ENCODE peak calls at places on chromosome 12, in five cellular contexts. One of them, this sample, is unnamed.
A peak's percentile ranks its signal among the peaks of the same experiment; 100 is the strongest.

GRCh38 chr12:115336506-115336905 is 652.5 kb upstream of the TBX3 start:
- DNase-seq in tibial nerve: no peak
- DNase-seq in spleen: no peak
- DNase-seq in IMR-90: no peak
- DNase-seq in transverse colon: no peak
- DNase-seq in this sample: no peak

GRCh38 chr12:31204995-31205582 is 120.9 kb downstream of the SINHCAF start:
- DNase-seq in IMR-90: peak; percentile 49
- DNase-seq in spleen: no peak
- DNase-seq in tibial nerve: no peak
- DNase-seq in transverse colon: no peak
- DNase-seq in this sample: no peak

GRCh38 chr12:109162551-109162950 is 46.2 kb downstream of the ACACB start:
- DNase-seq in IMR-90: no peak
- DNase-seq in transverse colon: no peak
- DNase-seq in tibial nerve: no peak
- DNase-seq in spleen: no peak
- DNase-seq in this sample: no peak

GRCh38 chr12:52831251-52831650 is 2.9 kb downstream of the KRT79 start:
- DNase-seq in tibial nerve: no peak
- DNase-seq in spleen: peak; percentile 69
- DNase-seq in transverse colon: no peak
- DNase-seq in IMR-90: no peak
- DNase-seq in this sample: no peak

GRCh38 chr12:131757111-131757510 is 46.2 kb downstream of the SFSWAP start:
- DNase-seq in IMR-90: no peak
- DNase-seq in tibial nerve: no peak
- DNase-seq in transverse colon: no peak
- DNase-seq in spleen: no peak
- DNase-seq in this sample: no peak

GRCh38 chr12:124727244-124727673 is 136.4 kb downstream of the SCARB1 start:
- DNase-seq in spleen: peak; percentile 92
- DNase-seq in tibial nerve: peak; percentile 55
- DNase-seq in transverse colon: peak; percentile 55
- DNase-seq in IMR-90: no peak
- DNase-seq in this sample: peak; percentile 30

GRCh38 chr12:115791331-115791730 is 486.2 kb downstream of the MED13L start:
- DNase-seq in IMR-90: no peak
- DNase-seq in spleen: no peak
- DNase-seq in transverse colon: no peak
- DNase-seq in tibial nerve: no peak
- DNase-seq in this sample: no peak

GRCh38 chr12:98188649-98189048 is 326.7 kb upstream of the TMPO start:
- DNase-seq in IMR-90: no peak
- DNase-seq in tibial nerve: no peak
- DNase-seq in transverse colon: no peak
- DNase-seq in spleen: no peak
- DNase-seq in this sample: no peak

GRCh38 chr12:127926004-127926403 is 341.0 kb upstream of the TMEM132C start:
- DNase-seq in tibial nerve: no peak
- DNase-seq in spleen: no peak
- DNase-seq in IMR-90: no peak
- DNase-seq in transverse colon: peak; percentile 25
- DNase-seq in this sample: no peak

GRCh38 chr12:118874698-118875548 is 106.4 kb upstream of the SRRM4 start:
- DNase-seq in tibial nerve: no peak
- DNase-seq in transverse colon: no peak
- DNase-seq in IMR-90: no peak
- DNase-seq in spleen: no peak
- DNase-seq in this sample: no peak

GRCh38 chr12:22893878-22894277 is 268.9 kb downstream of the ETNK1 start:
- DNase-seq in transverse colon: no peak
- DNase-seq in spleen: no peak
- DNase-seq in IMR-90: no peak
- DNase-seq in tibial nerve: no peak
- DNase-seq in this sample: no peak

GRCh38 chr12:109730306-109731145 is 16.9 kb downstream of the FAM222A start:
- DNase-seq in spleen: peak; percentile 62
- DNase-seq in IMR-90: no peak
- DNase-seq in transverse colon: no peak
- DNase-seq in tibial nerve: peak; percentile 9
- DNase-seq in this sample: no peak

GRCh38 chr12:50322196-50322595 is 38.9 kb upstream of the LIMA1 start:
- DNase-seq in IMR-90: no peak
- DNase-seq in transverse colon: no peak
- DNase-seq in spleen: no peak
- DNase-seq in tibial nerve: no peak
- DNase-seq in this sample: no peak

GRCh38 chr12:177336-177979 is 36.5 kb downstream of the SLC6A12 start:
- DNase-seq in spleen: no peak
- DNase-seq in tibial nerve: no peak
- DNase-seq in IMR-90: no peak
- DNase-seq in transverse colon: no peak
- DNase-seq in this sample: no peak

GRCh38 chr12:52052471-52053186 is 1.4 kb downstream of the NR4A1 start:
- DNase-seq in tibial nerve: no peak
- DNase-seq in transverse colon: peak; percentile 71
- DNase-seq in IMR-90: peak; percentile 47
- DNase-seq in spleen: no peak
- DNase-seq in this sample: no peak

GRCh38 chr12:6229224-6229748 is 29.1 kb downstream of the CD9 start:
- DNase-seq in spleen: no peak
- DNase-seq in IMR-90: no peak
- DNase-seq in tibial nerve: no peak
- DNase-seq in transverse colon: peak; percentile 89
- DNase-seq in this sample: no peak

GRCh38 chr12:76237086-76237701 is 111.0 kb downstream of the BBS10 start:
- DNase-seq in tibial nerve: no peak
- DNase-seq in IMR-90: no peak
- DNase-seq in spleen: no peak
- DNase-seq in transverse colon: no peak
- DNase-seq in this sample: no peak

GRCh38 chr12:100984821-100985220 is 190.2 kb downstream of the ANO4 start:
- DNase-seq in transverse colon: no peak
- DNase-seq in tibial nerve: no peak
- DNase-seq in spleen: no peak
- DNase-seq in IMR-90: no peak
- DNase-seq in this sample: no peak

GRCh38 chr12:114015851-114016250 is 49.7 kb upstream of the RBM19 start:
- DNase-seq in IMR-90: no peak
- DNase-seq in spleen: no peak
- DNase-seq in tibial nerve: no peak
- DNase-seq in transverse colon: no peak
- DNase-seq in this sample: no peak

GRCh38 chr12:51825216-51825615 is 23.3 kb downstream of the FIGNL2 start:
- DNase-seq in spleen: peak; percentile 40
- DNase-seq in IMR-90: no peak
- DNase-seq in transverse colon: no peak
- DNase-seq in tibial nerve: no peak
- DNase-seq in this sample: no peak

GRCh38 chr12:52007982-52008510 is 1.3 kb downstream of the TAMALIN start:
- DNase-seq in transverse colon: no peak
- DNase-seq in spleen: no peak
- DNase-seq in IMR-90: no peak
- DNase-seq in tibial nerve: no peak
- DNase-seq in this sample: no peak

GRCh38 chr12:113800201-113800600 is 165.9 kb downstream of the RBM19 start:
- DNase-seq in IMR-90: no peak
- DNase-seq in transverse colon: no peak
- DNase-seq in tibial nerve: no peak
- DNase-seq in spleen: peak; percentile 54
- DNase-seq in this sample: no peak

GRCh38 chr12:112418596-112419268 is at the start of gene PTPN11:
- DNase-seq in IMR-90: peak; percentile 69
- DNase-seq in spleen: peak; percentile 97
- DNase-seq in tibial nerve: peak; percentile 74
- DNase-seq in transverse colon: peak; percentile 92
- DNase-seq in this sample: peak; percentile 25

GRCh38 chr12:120194534-120195395 is at the start of gene GCN1:
- DNase-seq in tibial nerve: peak; percentile 64
- DNase-seq in transverse colon: peak; percentile 87
- DNase-seq in spleen: peak; percentile 96
- DNase-seq in IMR-90: peak; percentile 78
- DNase-seq in this sample: no peak

GRCh38 chr12:96170328-96170727 is 23.8 kb upstream of the ELK3 start:
- DNase-seq in tibial nerve: no peak
- DNase-seq in spleen: peak; percentile 78
- DNase-seq in transverse colon: no peak
- DNase-seq in IMR-90: no peak
- DNase-seq in this sample: no peak

GRCh38 chr12:53190108-53190729 is 9.5 kb upstream of the CSAD start:
- DNase-seq in IMR-90: peak; percentile 59
- DNase-seq in transverse colon: peak; percentile 44
- DNase-seq in spleen: no peak
- DNase-seq in tibial nerve: no peak
- DNase-seq in this sample: no peak

GRCh38 chr12:53034459-53034858 is 15.4 kb upstream of the TNS2 start:
- DNase-seq in spleen: no peak
- DNase-seq in IMR-90: no peak
- DNase-seq in transverse colon: no peak
- DNase-seq in tibial nerve: no peak
- DNase-seq in this sample: no peak

GRCh38 chr12:109947511-109947910 is 47.4 kb downstream of the TCHP start:
- DNase-seq in spleen: no peak
- DNase-seq in tibial nerve: no peak
- DNase-seq in transverse colon: no peak
- DNase-seq in IMR-90: peak; percentile 84
- DNase-seq in this sample: no peak

GRCh38 chr12:104653730-104654328 is 197.1 kb downstream of the CHST11 start:
- DNase-seq in spleen: no peak
- DNase-seq in tibial nerve: no peak
- DNase-seq in IMR-90: no peak
- DNase-seq in transverse colon: no peak
- DNase-seq in this sample: no peak

GRCh38 chr12:76199808-76200207 is 115.3 kb upstream of the NAP1L1 start:
- DNase-seq in transverse colon: no peak
- DNase-seq in spleen: no peak
- DNase-seq in tibial nerve: no peak
- DNase-seq in IMR-90: peak; percentile 89
- DNase-seq in this sample: no peak

GRCh38 chr12:27969011-27969900 is 3.3 kb downstream of the PTHLH start:
- DNase-seq in tibial nerve: no peak
- DNase-seq in spleen: peak; percentile 74
- DNase-seq in transverse colon: no peak
- DNase-seq in IMR-90: peak; percentile 29
- DNase-seq in this sample: no peak
- TF ChIP-seq POLR2A in tibial nerve: no peak
- TF ChIP-seq POLR2A in spleen: no peak
- TF ChIP-seq POLR2A in transverse colon: no peak
- TF ChIP-seq POLR2A in IMR-90: peak; percentile 66
- TF ChIP-seq POLR2A in this sample: no peak

DNA sequence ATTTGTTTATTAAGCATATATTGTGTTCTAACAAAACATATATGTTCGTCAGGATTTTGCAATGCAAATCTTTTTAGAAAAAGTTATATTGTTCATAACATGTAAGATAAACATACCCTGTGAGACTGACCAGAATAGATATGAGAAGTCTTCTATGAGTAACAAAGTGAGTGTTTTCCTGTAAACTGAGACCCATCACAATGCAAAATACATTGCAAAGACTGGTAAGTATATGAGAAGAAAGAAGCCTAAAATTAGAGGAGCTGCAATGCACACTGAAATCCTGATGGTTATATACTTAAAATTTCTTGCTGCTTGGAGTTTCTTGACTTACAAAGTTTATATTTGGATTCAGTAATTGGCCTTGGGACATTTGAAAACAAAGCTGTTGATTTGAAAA is 6.0 kb downstream of the HMGA2 start:
- DNase-seq in IMR-90: peak; percentile 68
- DNase-seq in transverse colon: no peak
- DNase-seq in tibial nerve: no peak
- DNase-seq in spleen: no peak
- DNase-seq in this sample: no peak
- H3K4me1 ChIP-seq in IMR-90: peaks cover 4% of the 10 kb centered on the region
- H3K4me1 ChIP-seq in transverse colon: peaks cover 8% of the 10 kb centered on the region
- H3K4me1 ChIP-seq in tibial nerve: peaks cover 4% of the 10 kb centered on the region
- H3K4me1 ChIP-seq in spleen: peaks cover 11% of the 10 kb centered on the region
- H3K4me1 ChIP-seq in this sample: peaks cover 6% of the 10 kb centered on the region

DNA sequence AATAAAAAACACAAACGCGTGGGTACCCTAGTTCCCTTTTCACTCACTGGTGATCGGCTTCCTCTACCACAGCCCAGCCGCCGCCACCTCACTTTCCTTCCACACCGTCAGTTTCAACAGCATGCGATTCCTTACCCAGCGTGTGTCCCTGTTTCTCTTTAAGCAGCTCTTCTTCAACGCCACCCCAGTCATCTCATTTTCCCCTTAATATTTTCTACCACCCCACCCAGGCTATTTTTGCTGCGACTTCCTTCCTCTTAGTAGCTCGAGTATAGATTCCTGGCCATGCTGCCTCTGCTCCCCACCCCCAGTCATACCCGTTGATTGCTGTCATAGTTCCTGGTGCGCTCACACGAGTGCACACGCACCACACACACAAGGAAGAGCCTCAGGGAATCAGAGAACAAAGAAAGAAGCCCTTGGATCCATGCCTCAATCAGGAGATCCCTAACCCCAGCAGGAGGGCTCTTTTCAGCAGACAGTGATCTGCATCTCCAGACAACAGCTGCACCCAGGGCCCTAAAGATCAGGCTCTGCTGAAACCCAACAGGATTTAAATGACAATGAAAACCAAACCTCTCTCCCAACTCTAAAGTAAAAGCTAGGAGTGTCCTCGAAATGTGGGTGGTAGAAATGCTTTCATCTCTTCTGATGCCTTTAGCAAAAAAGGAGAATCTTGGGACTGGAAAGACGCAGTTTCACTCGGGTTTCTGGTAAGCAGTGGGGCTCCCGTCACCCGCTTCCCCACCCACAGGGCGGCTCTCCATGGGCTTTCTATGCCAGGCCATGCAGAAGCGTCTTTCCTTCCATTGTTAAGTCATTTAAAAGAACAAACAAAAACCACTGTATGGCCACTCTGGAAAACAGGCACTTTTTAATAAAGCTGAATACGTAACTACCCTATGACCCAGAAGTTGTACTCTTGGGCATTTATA is 23.8 kb downstream of the VPS37B start:
- DNase-seq in transverse colon: peak; percentile 82
- DNase-seq in tibial nerve: no peak
- DNase-seq in IMR-90: peak; percentile 88
- DNase-seq in spleen: peak; percentile 89
- DNase-seq in this sample: no peak
- H3K4me3 ChIP-seq in transverse colon: peak overlapping the region; percentile 2
- H3K4me3 ChIP-seq in tibial nerve: peak overlapping the region; percentile 36
- H3K4me3 ChIP-seq in IMR-90: peak overlapping the region; percentile 33
- H3K4me3 ChIP-seq in spleen: peak overlapping the region; percentile 22
- H3K4me3 ChIP-seq in this sample: peak overlapping the region; percentile 38

DNA sequence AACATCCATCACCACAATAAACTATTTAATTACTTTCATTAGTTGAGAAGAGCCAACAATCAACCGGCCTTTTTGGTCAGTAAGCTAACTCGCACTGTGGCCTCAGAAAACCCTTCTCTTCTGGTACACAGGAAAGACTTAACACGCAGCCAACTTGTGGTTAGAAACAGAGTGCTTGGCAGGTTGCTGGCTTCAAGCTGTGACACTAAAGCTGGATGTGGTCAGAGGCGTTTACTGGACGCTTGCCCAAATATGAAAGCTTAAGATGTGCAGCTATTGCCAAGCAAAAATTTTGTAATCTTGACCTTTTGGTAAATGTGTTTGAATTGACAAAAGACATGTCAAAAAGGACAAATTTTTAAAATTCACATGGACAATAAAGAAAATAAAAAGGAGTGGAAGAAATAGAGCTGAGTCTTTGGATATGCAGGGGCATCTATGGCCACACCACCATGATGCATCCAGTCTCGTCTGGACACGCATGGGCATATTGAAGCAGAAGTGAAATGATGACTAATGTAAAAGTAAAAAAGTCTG is 2.6 kb upstream of the KLRK1 start:
- DNase-seq in tibial nerve: peak; percentile 30
- DNase-seq in transverse colon: peak; percentile 30
- DNase-seq in IMR-90: peak; percentile 67
- DNase-seq in spleen: no peak
- DNase-seq in this sample: no peak
- TF ChIP-seq POLR2A in tibial nerve: no peak
- TF ChIP-seq POLR2A in transverse colon: no peak
- TF ChIP-seq POLR2A in IMR-90: no peak
- TF ChIP-seq POLR2A in spleen: no peak
- TF ChIP-seq POLR2A in this sample: no peak